ENCODE peak calls at places on chromosomes 1 and 21, in seven cellular contexts. One of them, this sample, is unnamed.

GRCh38 chr1:221274373-221274772 is 395.1 kb downstream of the HLX start:
- DNase-seq in neural progenitor cell: peak
- DNase-seq in PC-9: no peak
- DNase-seq in mesenchymal stem cell: no peak
- DNase-seq in MM.1S: no peak
- DNase-seq in A549: no peak
- DNase-seq in GM23338: peak
- DNase-seq in this sample: no peak

GRCh38 chr1:22914633-22915217 is 57.9 kb downstream of the LACTBL1 start:
- DNase-seq in neural progenitor cell: peak
- DNase-seq in PC-9: no peak
- DNase-seq in mesenchymal stem cell: no peak
- DNase-seq in MM.1S: no peak
- DNase-seq in A549: no peak
- DNase-seq in GM23338: peak
- DNase-seq in this sample: no peak

GRCh38 chr1:20571427-20571826 is 17.5 kb upstream of the CDA start:
- DNase-seq in neural progenitor cell: no peak
- DNase-seq in PC-9: no peak
- DNase-seq in mesenchymal stem cell: no peak
- DNase-seq in MM.1S: no peak
- DNase-seq in A549: no peak
- DNase-seq in GM23338: no peak
- DNase-seq in this sample: no peak

GRCh38 chr1:207282049-207282448 is 39.4 kb upstream of the CD55 start:
- DNase-seq in neural progenitor cell: no peak
- DNase-seq in PC-9: no peak
- DNase-seq in mesenchymal stem cell: peak
- DNase-seq in MM.1S: no peak
- DNase-seq in A549: no peak
- DNase-seq in GM23338: no peak
- DNase-seq in this sample: peak

GRCh38 chr1:158053276-158053675 is 59.8 kb downstream of the KIRREL1 start:
- DNase-seq in neural progenitor cell: peak
- DNase-seq in PC-9: no peak
- DNase-seq in mesenchymal stem cell: peak
- DNase-seq in MM.1S: no peak
- DNase-seq in A549: no peak
- DNase-seq in GM23338: no peak
- DNase-seq in this sample: peak

GRCh38 chr1:116763116-116763786 is 9.0 kb downstream of the CD2 start:
- DNase-seq in neural progenitor cell: no peak
- DNase-seq in PC-9: no peak
- DNase-seq in mesenchymal stem cell: peak
- DNase-seq in MM.1S: no peak
- DNase-seq in A549: no peak
- DNase-seq in GM23338: no peak
- DNase-seq in this sample: no peak

GRCh38 chr1:162846256-162847212 is 14.4 kb downstream of the CCDC190 start:
- DNase-seq in neural progenitor cell: no peak
- DNase-seq in PC-9: no peak
- DNase-seq in mesenchymal stem cell: peak
- DNase-seq in MM.1S: no peak
- DNase-seq in A549: no peak
- DNase-seq in GM23338: no peak
- DNase-seq in this sample: peak

GRCh38 chr1:12135612-12136011 is 31.2 kb upstream of the TNFRSF1B start:
- DNase-seq in neural progenitor cell: no peak
- DNase-seq in PC-9: no peak
- DNase-seq in mesenchymal stem cell: no peak
- DNase-seq in MM.1S: no peak
- DNase-seq in A549: no peak
- DNase-seq in GM23338: no peak
- DNase-seq in this sample: no peak

GRCh38 chr1:231493421-231494185 is 34.9 kb upstream of the TSNAX start:
- DNase-seq in neural progenitor cell: no peak
- DNase-seq in PC-9: no peak
- DNase-seq in mesenchymal stem cell: peak
- DNase-seq in MM.1S: no peak
- DNase-seq in A549: no peak
- DNase-seq in GM23338: no peak
- DNase-seq in this sample: no peak

GRCh38 chr1:201775380-201775779 is 53.6 kb upstream of the IPO9 start:
- DNase-seq in neural progenitor cell: no peak
- DNase-seq in PC-9: no peak
- DNase-seq in mesenchymal stem cell: no peak
- DNase-seq in MM.1S: no peak
- DNase-seq in A549: no peak
- DNase-seq in GM23338: no peak
- DNase-seq in this sample: no peak

GRCh38 chr1:244205171-244205570 is 154.1 kb downstream of the ZBTB18 start:
- DNase-seq in neural progenitor cell: no peak
- DNase-seq in PC-9: no peak
- DNase-seq in mesenchymal stem cell: no peak
- DNase-seq in MM.1S: no peak
- DNase-seq in A549: no peak
- DNase-seq in GM23338: no peak
- DNase-seq in this sample: peak

GRCh38 chr1:30912203-30912602 is 3.6 kb upstream of the SDC3 start:
- DNase-seq in neural progenitor cell: no peak
- DNase-seq in PC-9: no peak
- DNase-seq in mesenchymal stem cell: no peak
- DNase-seq in MM.1S: no peak
- DNase-seq in A549: no peak
- DNase-seq in GM23338: no peak
- DNase-seq in this sample: no peak

GRCh38 chr1:50973875-50974617 is 4.0 kb downstream of the CDKN2C start:
- DNase-seq in neural progenitor cell: peak
- DNase-seq in PC-9: no peak
- DNase-seq in mesenchymal stem cell: peak
- DNase-seq in MM.1S: no peak
- DNase-seq in A549: peak
- DNase-seq in GM23338: peak
- DNase-seq in this sample: no peak

GRCh38 chr1:33228935-33229487 is 27.3 kb upstream of the ZNF362 start:
- DNase-seq in neural progenitor cell: no peak
- DNase-seq in PC-9: no peak
- DNase-seq in mesenchymal stem cell: peak
- DNase-seq in MM.1S: no peak
- DNase-seq in A549: no peak
- DNase-seq in GM23338: no peak
- DNase-seq in this sample: peak

DNA sequence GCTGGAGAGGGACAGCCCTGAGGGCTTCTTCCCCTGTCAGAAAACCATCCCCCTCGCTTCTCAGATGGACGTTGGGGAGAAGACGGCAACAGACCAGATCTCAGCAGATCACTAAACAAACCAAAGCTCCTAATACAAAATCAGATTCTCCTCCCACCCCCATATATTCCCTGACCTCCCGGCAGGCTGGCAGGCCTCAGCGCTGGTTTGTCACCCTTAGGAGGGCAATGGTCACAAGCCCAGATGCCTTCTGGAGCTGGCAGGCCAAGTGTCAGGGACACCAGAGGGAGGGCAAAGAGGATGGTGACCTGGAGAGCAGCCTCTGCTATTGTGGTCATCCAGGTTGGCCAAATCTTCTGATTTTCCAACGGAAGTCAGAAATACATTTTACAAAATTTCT is 10.4 kb downstream of the KCNA10 start:
- DNase-seq in neural progenitor cell: no peak
- DNase-seq in PC-9: no peak
- DNase-seq in mesenchymal stem cell: no peak
- DNase-seq in MM.1S: no peak
- DNase-seq in A549: no peak
- DNase-seq in GM23338: no peak
- DNase-seq in this sample: no peak
- H3K4me2 ChIP-seq in neural progenitor cell: no peak
- H3K4me2 ChIP-seq in PC-9: no peak
- H3K4me2 ChIP-seq in mesenchymal stem cell: no peak
- H3K4me2 ChIP-seq in MM.1S: no peak
- H3K4me2 ChIP-seq in A549: no peak
- H3K4me2 ChIP-seq in GM23338: no peak
- H3K4me2 ChIP-seq in this sample: no peak

GRCh38 chr1:107450899-107451664 is 310.2 kb downstream of the NTNG1 start:
- DNase-seq in neural progenitor cell: no peak
- DNase-seq in PC-9: no peak
- DNase-seq in mesenchymal stem cell: no peak
- DNase-seq in MM.1S: peak
- DNase-seq in A549: no peak
- DNase-seq in GM23338: no peak
- DNase-seq in this sample: no peak
- H3K4me2 ChIP-seq in neural progenitor cell: no peak
- H3K4me2 ChIP-seq in PC-9: no peak
- H3K4me2 ChIP-seq in mesenchymal stem cell: no peak
- H3K4me2 ChIP-seq in MM.1S: peak
- H3K4me2 ChIP-seq in A549: no peak
- H3K4me2 ChIP-seq in GM23338: no peak
- H3K4me2 ChIP-seq in this sample: no peak

GRCh38 chr1:204286323-204286714 is 72.5 kb upstream of the GOLT1A start:
- DNase-seq in neural progenitor cell: no peak
- DNase-seq in PC-9: no peak
- DNase-seq in mesenchymal stem cell: no peak
- DNase-seq in MM.1S: peak
- DNase-seq in A549: no peak
- DNase-seq in GM23338: no peak
- DNase-seq in this sample: no peak

GRCh38 chr1:204286841-204287387 is 72.8 kb downstream of the PLEKHA6 start:
- DNase-seq in neural progenitor cell: no peak
- DNase-seq in PC-9: peak
- DNase-seq in mesenchymal stem cell: peak
- DNase-seq in MM.1S: peak
- DNase-seq in A549: peak
- DNase-seq in GM23338: no peak
- DNase-seq in this sample: no peak

GRCh38 chr1:204284929-204285328 is 71.1 kb upstream of the GOLT1A start:
- DNase-seq in neural progenitor cell: no peak
- DNase-seq in PC-9: no peak
- DNase-seq in mesenchymal stem cell: no peak
- DNase-seq in MM.1S: no peak
- DNase-seq in A549: no peak
- DNase-seq in GM23338: no peak
- DNase-seq in this sample: no peak

GRCh38 chr1:204283711-204284651 is 70.2 kb upstream of the GOLT1A start:
- DNase-seq in neural progenitor cell: peak
- DNase-seq in PC-9: no peak
- DNase-seq in mesenchymal stem cell: no peak
- DNase-seq in MM.1S: no peak
- DNase-seq in A549: no peak
- DNase-seq in GM23338: no peak
- DNase-seq in this sample: no peak

DNA sequence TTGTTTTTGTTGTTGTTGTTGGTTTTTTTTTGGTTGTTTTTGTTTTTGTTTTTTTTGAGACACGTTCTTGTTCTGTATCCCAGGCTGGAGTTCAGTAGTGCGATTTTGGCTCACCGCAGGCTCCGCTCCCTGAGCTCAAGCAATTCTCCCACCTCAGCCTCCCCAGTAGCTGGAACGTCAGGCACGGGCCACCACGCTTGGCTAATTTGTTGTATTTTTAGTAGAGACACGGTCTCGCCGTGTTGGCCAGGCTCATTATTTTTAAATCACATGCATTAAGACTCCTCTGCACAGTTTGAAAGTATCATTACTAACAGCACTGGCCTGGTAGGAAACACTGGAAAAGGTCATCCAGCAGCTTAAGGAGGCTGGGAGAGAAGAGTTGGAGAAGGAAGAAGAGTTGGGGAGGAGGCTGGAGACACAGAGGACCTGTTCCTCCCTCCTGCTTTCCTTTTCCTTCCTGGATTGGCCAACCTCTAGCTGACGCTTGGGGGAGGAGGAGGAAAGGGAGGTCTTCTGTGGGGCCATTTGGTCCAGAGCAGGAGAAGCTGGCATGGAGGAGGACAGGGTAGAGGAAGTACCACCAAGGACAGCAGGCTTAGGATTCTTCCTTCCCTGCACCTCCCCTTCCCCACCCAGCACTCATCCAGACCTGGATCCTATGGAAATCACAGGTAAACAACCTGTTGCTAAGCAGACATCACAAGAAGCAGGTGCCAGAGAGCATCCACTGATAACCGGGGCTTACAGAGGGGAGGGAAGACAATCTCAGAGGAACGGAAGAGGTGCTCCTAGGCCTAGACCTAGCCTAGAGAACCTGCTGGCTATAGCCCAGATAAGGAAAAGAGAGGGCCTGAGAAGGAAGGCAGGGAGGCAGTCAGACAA is 71.9 kb upstream of the GOLT1A start:
- DNase-seq in neural progenitor cell: no peak
- DNase-seq in PC-9: no peak
- DNase-seq in mesenchymal stem cell: no peak
- DNase-seq in MM.1S: no peak
- DNase-seq in A549: no peak
- DNase-seq in GM23338: peak
- DNase-seq in this sample: no peak
- H3K4me2 ChIP-seq in neural progenitor cell: no peak
- H3K4me2 ChIP-seq in PC-9: peak
- H3K4me2 ChIP-seq in mesenchymal stem cell: no peak
- H3K4me2 ChIP-seq in MM.1S: peak
- H3K4me2 ChIP-seq in A549: peak
- H3K4me2 ChIP-seq in GM23338: no peak
- H3K4me2 ChIP-seq in this sample: no peak

GRCh38 chr21:43939443-43940328 is 72.4 kb upstream of the TRAPPC10 start:
- DNase-seq in neural progenitor cell: no peak
- DNase-seq in PC-9: no peak
- DNase-seq in mesenchymal stem cell: no peak
- DNase-seq in MM.1S: no peak
- DNase-seq in A549: no peak
- DNase-seq in GM23338: no peak
- DNase-seq in this sample: no peak
- H3K4me2 ChIP-seq in neural progenitor cell: peak
- H3K4me2 ChIP-seq in PC-9: peak
- H3K4me2 ChIP-seq in mesenchymal stem cell: no peak
- H3K4me2 ChIP-seq in MM.1S: peak
- H3K4me2 ChIP-seq in A549: peak
- H3K4me2 ChIP-seq in GM23338: peak
- H3K4me2 ChIP-seq in this sample: peak